ENCODE peak calls at places on chromosomes 7 and 10, in ten cellular contexts. N, C, Q, E, O, H, S, U, J and D are unnamed samples.

GRCh38 chr10:77884181-77884580 is 42.4 kb downstream of the DLG5 start:
- DNase-seq in H (no peak), N (no peak), J (no peak), E (no peak), U (no peak), C (no peak), Q (no peak), S (no peak), O (no peak), D (no peak)

GRCh38 chr7:584122-584465 is 64.4 kb upstream of the PDGFA start:
- DNase-seq in O (no peak), C (peak), H (no peak), N (no peak), Q (peak), E (no peak), J (no peak), S (no peak), U (no peak), D (no peak)

GRCh38 chr10:103885617-103886016 is 30.2 kb upstream of the SH3PXD2A start:
- DNase-seq in S (no peak), O (no peak), N (no peak), E (no peak), H (no peak), Q (no peak), U (no peak), C (no peak), J (peak), D (no peak)

GRCh38 chr7:154856737-154857136 is 146.2 kb downstream of the PAXIP1 start:
- DNase-seq in U (no peak), J (no peak), Q (no peak), H (no peak), O (no peak), E (no peak), S (no peak), N (no peak), C (no peak), D (no peak)

GRCh38 chr10:104069610-104070009 is 16.1 kb downstream of the COL17A1 start:
- DNase-seq in C (no peak), N (peak), E (no peak), J (no peak), Q (no peak), H (no peak), O (no peak), U (no peak), S (no peak), D (no peak)

GRCh38 chr7:97064972-97065587 is 40.4 kb upstream of the DLX5 start:
- DNase-seq in O (peak), S (peak), H (no peak), E (no peak), J (peak), Q (no peak), N (peak), U (peak), C (peak), D (peak)

GRCh38 chr10:58734116-58734515 is 221.4 kb downstream of the BICC1 start:
- DNase-seq in H (no peak), J (peak), E (no peak), U (no peak), Q (no peak), O (no peak), N (no peak), C (no peak), S (no peak), D (no peak)

GRCh38 chr10:69345402-69345801 is 67.1 kb downstream of the HK1 start:
- DNase-seq in N (peak), O (no peak), U (no peak), S (peak), H (no peak), C (no peak), Q (no peak), J (no peak), E (peak), D (no peak)

GRCh38 chr7:162583-163297 is 29.6 kb upstream of the FAM20C start:
- DNase-seq in S (no peak), N (no peak), J (no peak), H (no peak), Q (no peak), C (no peak), E (no peak), O (no peak), U (no peak), D (no peak)

GRCh38 chr10:80670774-80671173 is 133.1 kb downstream of the SH2D4B start:
- DNase-seq in C (no peak), J (no peak), N (no peak), H (no peak), Q (no peak), O (no peak), U (no peak), E (no peak), S (no peak), D (no peak)

GRCh38 chr7:99428972-99429566 is 9.5 kb downstream of the PTCD1 start:
- DNase-seq in Q (no peak), U (no peak), O (no peak), N (no peak), C (no peak), H (no peak), E (no peak), S (no peak), J (no peak), D (no peak)

GRCh38 chr10:3895045-3895609 is 110.1 kb upstream of the KLF6 start:
- DNase-seq in U (peak), Q (no peak), C (no peak), S (no peak), H (no peak), E (no peak), N (no peak), J (peak), O (no peak), D (peak)

GRCh38 chr10:34916368-34916767 is 101.3 kb upstream of the PARD3 start:
- DNase-seq in H (no peak), U (no peak), S (no peak), C (no peak), O (no peak), J (peak), E (no peak), Q (no peak), N (peak), D (peak)

GRCh38 chr7:35565927-35566326 is 129.0 kb downstream of the HERPUD2 start:
- DNase-seq in J (peak), N (peak), O (no peak), U (no peak), Q (no peak), E (no peak), C (no peak), S (peak), H (no peak), D (no peak)

GRCh38 chr10:3272300-3272699 is 99.7 kb upstream of the PITRM1 start:
- DNase-seq in O (no peak), Q (no peak), C (no peak), H (no peak), J (no peak), S (no peak), U (no peak), N (no peak), E (no peak), D (no peak)